ENCODE peak calls at places on chromosomes 7 and 10, in ten cellular contexts. G, B, A, P, F, K, V, Q, N and E are unnamed samples.

GRCh38 chr7:77570330-77571011 is 33.4 kb downstream of the PTPN12 start:
- DNase-seq in F (no peak), G (no peak), B (no peak), N (no peak), A (no peak), K (peak), P (no peak), Q (no peak), V (no peak), E (no peak)

GRCh38 chr7:107355616-107356015 is 114.2 kb upstream of the GPR22 start:
- DNase-seq in Q (no peak), A (no peak), K (no peak), G (no peak), N (no peak), B (no peak), F (no peak), P (no peak), V (no peak), E (no peak)

GRCh38 chr10:8404721-8405120 is 350.2 kb downstream of the GATA3 start:
- DNase-seq in V (no peak), N (no peak), Q (no peak), A (no peak), B (no peak), K (no peak), G (no peak), P (peak), F (no peak), E (no peak)

GRCh38 chr10:88038268-88038667 is 174.8 kb downstream of the PTEN start:
- DNase-seq in A (no peak), Q (no peak), V (no peak), N (no peak), P (no peak), F (no peak), K (no peak), G (no peak), B (no peak), E (no peak)

GRCh38 chr7:158518915-158519640 is 68.5 kb downstream of the PTPRN2 start:
- DNase-seq in Q (no peak), N (no peak), G (no peak), B (no peak), V (no peak), F (no peak), A (no peak), P (no peak), K (no peak), E (no peak)

GRCh38 chr7:97013025-97013424 is 7.7 kb downstream of the DLX6 start:
- DNase-seq in K (no peak), B (no peak), P (no peak), A (no peak), V (no peak), N (no peak), F (peak), Q (no peak), G (no peak), E (peak)

GRCh38 chr7:33905389-33906032 is at the start of gene BMPER:
- DNase-seq in F (peak), A (peak), P (no peak), N (no peak), V (peak), B (no peak), K (no peak), G (peak), Q (no peak), E (no peak)

GRCh38 chr7:134016223-134016941 is 110.8 kb upstream of the LRGUK start:
- DNase-seq in P (no peak), K (peak), B (peak), A (peak), Q (peak), F (peak), V (peak), G (peak), N (no peak), E (no peak)

GRCh38 chr7:129771201-129771927 is 159.8 kb downstream of the NRF1 start:
- DNase-seq in P (no peak), A (no peak), K (no peak), Q (no peak), G (peak), N (no peak), B (no peak), V (no peak), F (no peak), E (no peak)

GRCh38 chr10:44245601-44245938 is 139.3 kb downstream of the CXCL12 start:
- DNase-seq in N (no peak), V (no peak), K (no peak), G (no peak), P (no peak), Q (no peak), B (no peak), A (no peak), F (no peak), E (no peak)

GRCh38 chr10:29332761-29333148 is 43.9 kb downstream of the LYZL1 start:
- DNase-seq in Q (no peak), K (no peak), P (no peak), N (no peak), B (no peak), G (no peak), A (no peak), F (no peak), V (no peak), E (no peak)

GRCh38 chr7:82105463-82105862 is 335.6 kb upstream of the HGF start:
- DNase-seq in B (peak), P (no peak), Q (no peak), G (no peak), A (no peak), K (peak), F (no peak), N (no peak), V (no peak), E (no peak)

GRCh38 chr10:88386878-88387773 is 196.0 kb downstream of the RNLS start:
- DNase-seq in B (peak), F (peak), N (no peak), K (peak), G (peak), A (no peak), P (peak), V (no peak), Q (no peak), E (no peak)

GRCh38 chr10:72756674-72757385 is 64.9 kb downstream of the MCU start:
- DNase-seq in P (no peak), A (no peak), Q (no peak), V (no peak), B (no peak), F (peak), G (no peak), N (no peak), K (peak), E (no peak)

GRCh38 chr7:65804887-65805286 is 68.0 kb upstream of the VKORC1L1 start:
- DNase-seq in P (no peak), Q (no peak), A (no peak), F (no peak), V (no peak), N (no peak), K (no peak), B (no peak), G (no peak), E (no peak)

GRCh38 chr10:30368065-30368718 is 19.1 kb upstream of the MTPAP start:
- DNase-seq in N (no peak), K (no peak), V (peak), F (peak), P (no peak), B (no peak), A (no peak), G (no peak), Q (no peak), E (no peak)

GRCh38 chr7:86733783-86734182 is 90.1 kb downstream of the GRM3 start:
- DNase-seq in P (no peak), Q (peak), G (no peak), N (no peak), F (peak), B (no peak), V (no peak), A (no peak), K (no peak), E (no peak)

GRCh38 chr7:37311282-37311868 is 137.3 kb downstream of the ELMO1 start:
- DNase-seq in P (no peak), G (no peak), K (peak), Q (no peak), A (no peak), B (no peak), N (no peak), F (no peak), V (no peak), E (no peak)

GRCh38 chr7:122383934-122384333 is 79.4 kb upstream of the FEZF1 start:
- DNase-seq in Q (no peak), B (no peak), N (no peak), K (no peak), F (no peak), P (peak), V (no peak), G (no peak), A (no peak), E (no peak)

GRCh38 chr7:134378562-134378961 is 61.8 kb upstream of the SLC35B4 start:
- DNase-seq in A (no peak), G (no peak), P (no peak), N (no peak), B (no peak), Q (peak), F (no peak), K (no peak), V (no peak), E (no peak)

GRCh38 chr7:72335561-72336381 is 76.4 kb downstream of the CALN1 start:
- DNase-seq in Q (no peak), N (no peak), V (no peak), A (no peak), B (no peak), G (peak), P (no peak), K (no peak), F (peak), E (no peak)

GRCh38 chr10:62817120-62817762 is 1.1 kb upstream of the EGR2 start:
- DNase-seq in Q (peak), P (no peak), A (no peak), B (no peak), G (peak), F (peak), N (no peak), K (peak), V (peak), E (no peak)

GRCh38 chr10:48599830-48600134 is 5.1 kb downstream of the ARHGAP22 start:
- DNase-seq in G (no peak), P (no peak), V (no peak), K (no peak), Q (no peak), F (no peak), N (no peak), A (no peak), B (no peak), E (no peak)

DNA sequence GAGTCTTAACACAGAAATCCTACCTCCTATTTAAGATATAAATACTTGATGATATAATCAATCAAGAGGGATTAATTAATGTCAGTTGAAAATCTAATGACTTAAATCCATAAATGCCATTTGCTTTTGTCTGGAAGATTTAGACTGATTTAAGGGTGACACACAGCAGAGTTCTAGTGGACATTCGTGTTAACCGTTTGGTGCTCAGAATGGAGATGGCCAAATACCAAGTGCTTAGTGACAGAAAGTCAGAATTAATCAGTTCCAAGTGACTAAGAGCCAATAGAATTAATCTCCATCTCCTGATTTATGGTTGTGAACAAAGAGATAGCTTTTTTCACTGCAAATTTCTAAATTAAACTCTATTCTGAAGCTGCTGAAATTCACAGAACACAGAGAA is 36.2 kb downstream of the NAMPT start:
- DNase-seq in B (no peak), G (no peak), P (no peak), V (no peak), F (no peak), K (no peak), N (no peak), Q (no peak), A (no peak), E (no peak)
- TF ChIP-seq POLR2AphosphoS5 in B (no peak), G (no peak), P (no peak), V (no peak), F (no peak), K (no peak), N (no peak), Q (no peak), A (no peak), E (no peak)

GRCh38 chr10:5089869-5090268 is 4.3 kb upstream of the AKR1C3 start:
- DNase-seq in A (no peak), N (no peak), F (peak), Q (no peak), B (peak), V (no peak), P (no peak), K (peak), G (no peak), E (no peak)
- TF ChIP-seq CTCF in A (no peak), N (no peak), F (peak), Q (peak), B (peak), V (no peak), P (peak), K (peak), G (peak), E (no peak)

GRCh38 chr10:90432891-90433290 is 424.9 kb downstream of the HTR7 start:
- DNase-seq in P (no peak), Q (no peak), F (no peak), B (no peak), K (no peak), A (no peak), V (no peak), N (no peak), G (no peak), E (no peak)
- TF ChIP-seq POLR2AphosphoS5 in P (no peak), Q (no peak), F (no peak), B (no peak), K (no peak), A (no peak), V (no peak), N (no peak), G (no peak), E (no peak)

DNA sequence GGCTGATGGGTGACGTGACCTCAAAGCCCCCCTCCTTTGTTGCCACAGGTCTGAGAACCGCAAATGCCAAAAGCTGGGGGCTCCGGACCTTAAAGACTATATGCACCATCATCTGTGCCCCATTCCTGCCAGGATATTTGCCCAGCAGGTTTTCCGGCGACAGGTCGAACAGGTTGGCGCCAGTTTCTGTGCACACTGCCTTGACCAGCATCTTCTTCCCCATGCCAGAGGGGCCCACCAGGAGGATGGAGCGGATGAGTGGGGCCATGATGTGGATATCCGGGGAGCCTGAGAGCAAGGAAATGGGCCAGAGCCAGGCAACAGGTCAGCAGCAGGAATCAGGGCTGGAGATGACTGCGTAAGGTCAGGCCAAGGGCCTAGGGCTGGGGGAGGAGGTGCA is 6.2 kb upstream of the ASB10 start:
- DNase-seq in P (no peak), K (no peak), Q (no peak), B (no peak), F (no peak), G (no peak), V (no peak), A (no peak), N (no peak), E (no peak)
- TF ChIP-seq CTCF in P (no peak), K (no peak), Q (no peak), B (no peak), F (no peak), G (no peak), V (no peak), A (no peak), N (no peak), E (no peak)

GRCh38 chr7:116231543-116232401 is 21.4 kb downstream of the TES start:
- DNase-seq in P (no peak), V (peak), A (no peak), Q (peak), F (no peak), B (no peak), G (no peak), N (no peak), K (peak), E (no peak)
- TF ChIP-seq POLR2AphosphoS5 in P (no peak), V (peak), A (no peak), Q (no peak), F (no peak), B (no peak), G (no peak), N (no peak), K (no peak), E (no peak)

GRCh38 chr10:122513053-122513452 is 47.5 kb upstream of the DMBT1 start:
- DNase-seq in P (no peak), A (no peak), V (no peak), K (no peak), Q (no peak), B (no peak), F (no peak), N (no peak), G (no peak), E (no peak)

GRCh38 chr10:122507661-122508060 is 46.3 kb downstream of the HTRA1 start:
- DNase-seq in V (no peak), N (no peak), B (no peak), P (no peak), A (no peak), Q (no peak), G (no peak), K (no peak), F (no peak), E (no peak)

GRCh38 chr10:122510326-122510725 is 49.0 kb downstream of the HTRA1 start:
- DNase-seq in G (no peak), Q (no peak), B (no peak), V (peak), F (peak), A (no peak), K (no peak), N (no peak), P (no peak), E (no peak)

GRCh38 chr10:122509323-122509722 is 48.0 kb downstream of the HTRA1 start:
- DNase-seq in K (no peak), A (no peak), Q (no peak), F (no peak), P (no peak), B (no peak), N (no peak), V (no peak), G (no peak), E (no peak)

DNA sequence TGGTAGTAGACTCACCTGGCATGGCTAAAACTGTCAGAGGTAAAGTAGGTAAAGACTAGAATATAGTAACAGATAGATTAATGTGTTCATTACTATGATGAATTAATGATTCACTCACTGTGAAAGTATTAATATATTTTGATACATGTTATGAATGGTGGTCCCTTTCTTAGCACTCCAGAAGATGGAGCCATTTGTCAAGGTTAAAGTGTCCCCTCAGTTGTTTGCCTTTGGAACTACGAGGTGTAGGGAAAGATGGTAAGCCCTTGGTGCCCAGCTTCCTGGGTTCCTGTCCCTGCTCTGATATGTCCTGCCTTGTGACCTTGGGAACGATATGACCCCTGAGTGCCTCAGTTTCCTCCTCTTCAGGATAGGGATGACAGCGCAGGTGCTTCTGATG is 49.4 kb downstream of the HTRA1 start:
- DNase-seq in F (no peak), N (no peak), A (no peak), K (no peak), B (no peak), Q (no peak), V (no peak), G (no peak), P (no peak), E (no peak)
- TF ChIP-seq CTCF in F (no peak), N (no peak), A (no peak), K (no peak), B (peak), Q (peak), V (no peak), G (no peak), P (no peak), E (no peak)

GRCh38 chr10:21525367-21526183 is at the start of gene SKIDA1:
- DNase-seq in B (no peak), K (peak), Q (peak), G (peak), V (peak), P (no peak), A (peak), N (peak), F (peak), E (no peak)
- TF ChIP-seq POLR2AphosphoS5 in B (peak), K (peak), Q (peak), G (peak), V (peak), P (no peak), A (no peak), N (no peak), F (peak), E (peak)

GRCh38 chr10:5685764-5686240 is 1.2 kb downstream of the TASOR2 start:
- DNase-seq in F (no peak), V (no peak), G (peak), B (no peak), N (no peak), P (no peak), Q (no peak), A (no peak), K (no peak), E (no peak)
- TF ChIP-seq CTCF in F (no peak), V (no peak), G (peak), B (no peak), N (no peak), P (no peak), Q (no peak), A (no peak), K (no peak), E (no peak)

GRCh38 chr10:26438534-26439269 is 561 bp downstream of the APBB1IP start:
- DNase-seq in K (no peak), F (peak), B (no peak), P (no peak), G (peak), V (no peak), A (no peak), Q (no peak), N (no peak), E (no peak)
- TF ChIP-seq POLR2AphosphoS5 in K (no peak), F (no peak), B (no peak), P (peak), G (no peak), V (no peak), A (no peak), Q (no peak), N (no peak), E (no peak)